ENCODE peak calls at places on chromosomes 11 and 22, in nine cellular contexts. One of them, this sample, is unnamed.

GRCh38 chr11:101945418-101945817 is 29.1 kb upstream of the ANGPTL5 start:
- DNase-seq in NCI-H82: peak
- DNase-seq in germinal center: no peak
- DNase-seq in GDM1: no peak
- DNase-seq in Calu3: no peak
- DNase-seq in dermis microvascular lymphatic vessel endothelial cell: no peak
- DNase-seq in NCI-H1417: no peak
- DNase-seq in aorta: no peak
- DNase-seq in coronary artery: no peak
- DNase-seq in this sample: no peak

GRCh38 chr11:104064016-104064630 is 27.7 kb downstream of the DDI1 start:
- DNase-seq in NCI-H82: no peak
- DNase-seq in germinal center: no peak
- DNase-seq in GDM1: no peak
- DNase-seq in Calu3: no peak
- DNase-seq in dermis microvascular lymphatic vessel endothelial cell: no peak
- DNase-seq in NCI-H1417: no peak
- DNase-seq in aorta: no peak
- DNase-seq in coronary artery: no peak
- DNase-seq in this sample: no peak

GRCh38 chr22:29190915-29191314 is 14.8 kb upstream of the EMID1 start:
- DNase-seq in NCI-H82: no peak
- DNase-seq in germinal center: no peak
- DNase-seq in GDM1: no peak
- DNase-seq in Calu3: no peak
- DNase-seq in dermis microvascular lymphatic vessel endothelial cell: no peak
- DNase-seq in NCI-H1417: no peak
- DNase-seq in aorta: no peak
- DNase-seq in coronary artery: no peak
- DNase-seq in this sample: no peak

GRCh38 chr11:112103446-112103845 is 16.8 kb downstream of the SDHD start:
- DNase-seq in NCI-H82: no peak
- DNase-seq in germinal center: no peak
- DNase-seq in GDM1: no peak
- DNase-seq in Calu3: no peak
- DNase-seq in dermis microvascular lymphatic vessel endothelial cell: no peak
- DNase-seq in NCI-H1417: no peak
- DNase-seq in aorta: no peak
- DNase-seq in coronary artery: no peak
- DNase-seq in this sample: no peak

GRCh38 chr11:69373251-69373635 is 79.3 kb downstream of the MYEOV start:
- DNase-seq in NCI-H82: no peak
- DNase-seq in germinal center: no peak
- DNase-seq in GDM1: no peak
- DNase-seq in Calu3: no peak
- DNase-seq in dermis microvascular lymphatic vessel endothelial cell: no peak
- DNase-seq in NCI-H1417: no peak
- DNase-seq in aorta: no peak
- DNase-seq in coronary artery: peak
- DNase-seq in this sample: no peak

GRCh38 chr11:77813256-77813655 is 7.3 kb downstream of the RSF1 start:
- DNase-seq in NCI-H82: no peak
- DNase-seq in germinal center: no peak
- DNase-seq in GDM1: no peak
- DNase-seq in Calu3: no peak
- DNase-seq in dermis microvascular lymphatic vessel endothelial cell: no peak
- DNase-seq in NCI-H1417: no peak
- DNase-seq in aorta: no peak
- DNase-seq in coronary artery: no peak
- DNase-seq in this sample: no peak

GRCh38 chr22:41857160-41857859 is 24.4 kb downstream of the SREBF2 start:
- DNase-seq in NCI-H82: peak
- DNase-seq in germinal center: peak
- DNase-seq in GDM1: peak
- DNase-seq in Calu3: peak
- DNase-seq in dermis microvascular lymphatic vessel endothelial cell: peak
- DNase-seq in NCI-H1417: peak
- DNase-seq in aorta: no peak
- DNase-seq in coronary artery: no peak
- DNase-seq in this sample: peak

GRCh38 chr11:95154514-95154913 is 64.9 kb downstream of the ENDOD1 start:
- DNase-seq in NCI-H82: peak
- DNase-seq in germinal center: peak
- DNase-seq in GDM1: peak
- DNase-seq in Calu3: peak
- DNase-seq in dermis microvascular lymphatic vessel endothelial cell: no peak
- DNase-seq in NCI-H1417: peak
- DNase-seq in aorta: no peak
- DNase-seq in coronary artery: no peak
- DNase-seq in this sample: peak

This sample was measured in stimulated activated naive B cell treated with anti-CD40 and anti-IgM and Interleukin-4, amounts not matched to agents 10 μg/mL and 1 μg/mL and 100 μg/mL, for 72 hours.